ENCODE peak calls at places on chromosomes 13 and 19, in six cellular contexts. One of them, this sample, is unnamed.

GRCh38 chr13:94006271-94006670 is 473.2 kb downstream of the DCT start:
- DNase-seq in CD8-positive, alpha-beta T cell: no peak
- DNase-seq in pancreas: no peak
- DNase-seq in psoas muscle: no peak
- DNase-seq in cardiac muscle cell: no peak
- DNase-seq in BE2C: peak
- DNase-seq in this sample: no peak

GRCh38 chr13:112895521-112896465 is 73.2 kb upstream of the MCF2L start:
- DNase-seq in CD8-positive, alpha-beta T cell: no peak
- DNase-seq in pancreas: no peak
- DNase-seq in psoas muscle: peak
- DNase-seq in cardiac muscle cell: no peak
- DNase-seq in BE2C: no peak
- DNase-seq in this sample: no peak

GRCh38 chr13:42497798-42498197 is 76.2 kb upstream of the TNFSF11 start:
- DNase-seq in CD8-positive, alpha-beta T cell: no peak
- DNase-seq in pancreas: no peak
- DNase-seq in psoas muscle: no peak
- DNase-seq in cardiac muscle cell: no peak
- DNase-seq in BE2C: no peak
- DNase-seq in this sample: no peak

GRCh38 chr19:44927746-44928145 is 13.3 kb downstream of the APOC1 start:
- DNase-seq in CD8-positive, alpha-beta T cell: no peak
- DNase-seq in pancreas: no peak
- DNase-seq in psoas muscle: no peak
- DNase-seq in cardiac muscle cell: no peak
- DNase-seq in BE2C: no peak
- DNase-seq in this sample: no peak

GRCh38 chr19:43575955-43576451 is 402 bp downstream of the PINLYP start:
- DNase-seq in CD8-positive, alpha-beta T cell: no peak
- DNase-seq in pancreas: no peak
- DNase-seq in psoas muscle: no peak
- DNase-seq in cardiac muscle cell: no peak
- DNase-seq in BE2C: no peak
- DNase-seq in this sample: no peak

GRCh38 chr19:57506163-57506562 is 6.4 kb downstream of the ZNF773 start:
- DNase-seq in CD8-positive, alpha-beta T cell: no peak
- DNase-seq in pancreas: no peak
- DNase-seq in psoas muscle: no peak
- DNase-seq in cardiac muscle cell: no peak
- DNase-seq in BE2C: no peak
- DNase-seq in this sample: no peak

GRCh38 chr13:40665061-40665753 is 1.2 kb downstream of the FOXO1 start:
- DNase-seq in CD8-positive, alpha-beta T cell: peak
- DNase-seq in pancreas: peak
- DNase-seq in psoas muscle: peak
- DNase-seq in cardiac muscle cell: peak
- DNase-seq in BE2C: peak
- DNase-seq in this sample: no peak

GRCh38 chr13:77720988-77721387 is 23.5 kb downstream of the SLAIN1 start:
- DNase-seq in CD8-positive, alpha-beta T cell: no peak
- DNase-seq in pancreas: no peak
- DNase-seq in psoas muscle: no peak
- DNase-seq in cardiac muscle cell: no peak
- DNase-seq in BE2C: no peak
- DNase-seq in this sample: no peak

GRCh38 chr13:64278493-64278892 is 2862.8 kb upstream of the PCDH20 start:
- DNase-seq in CD8-positive, alpha-beta T cell: no peak
- DNase-seq in pancreas: no peak
- DNase-seq in psoas muscle: no peak
- DNase-seq in cardiac muscle cell: no peak
- DNase-seq in BE2C: no peak
- DNase-seq in this sample: no peak

GRCh38 chr19:30119180-30119920 is 177.3 kb downstream of the URI1 start:
- DNase-seq in CD8-positive, alpha-beta T cell: no peak
- DNase-seq in pancreas: no peak
- DNase-seq in psoas muscle: no peak
- DNase-seq in cardiac muscle cell: no peak
- DNase-seq in BE2C: peak
- DNase-seq in this sample: no peak

GRCh38 chr19:33905473-33905936 is 108.8 kb downstream of the KCTD15 start:
- DNase-seq in CD8-positive, alpha-beta T cell: no peak
- DNase-seq in pancreas: peak
- DNase-seq in psoas muscle: peak
- DNase-seq in cardiac muscle cell: peak
- DNase-seq in BE2C: no peak
- DNase-seq in this sample: no peak

GRCh38 chr19:12838182-12838890 is at the start of gene MAST1:
- DNase-seq in CD8-positive, alpha-beta T cell: no peak
- DNase-seq in pancreas: no peak
- DNase-seq in psoas muscle: peak
- DNase-seq in cardiac muscle cell: peak
- DNase-seq in BE2C: peak
- DNase-seq in this sample: no peak

GRCh38 chr19:4567584-4568071 is 8.1 kb upstream of the SEMA6B start:
- DNase-seq in CD8-positive, alpha-beta T cell: peak
- DNase-seq in pancreas: no peak
- DNase-seq in psoas muscle: peak
- DNase-seq in cardiac muscle cell: peak
- DNase-seq in BE2C: peak
- DNase-seq in this sample: no peak

GRCh38 chr19:4594199-4594598 is 34.7 kb upstream of the SEMA6B start:
- DNase-seq in CD8-positive, alpha-beta T cell: no peak
- DNase-seq in pancreas: no peak
- DNase-seq in psoas muscle: no peak
- DNase-seq in cardiac muscle cell: no peak
- DNase-seq in BE2C: no peak
- DNase-seq in this sample: no peak

GRCh38 chr19:55638864-55639359 is 1.9 kb upstream of the ZNF580 start:
- DNase-seq in CD8-positive, alpha-beta T cell: peak
- DNase-seq in pancreas: no peak
- DNase-seq in psoas muscle: peak
- DNase-seq in cardiac muscle cell: peak
- DNase-seq in BE2C: peak
- DNase-seq in this sample: no peak

GRCh38 chr13:36673838-36674326 is at the start of gene SERTM1:
- DNase-seq in CD8-positive, alpha-beta T cell: no peak
- DNase-seq in pancreas: no peak
- DNase-seq in psoas muscle: peak
- DNase-seq in cardiac muscle cell: peak
- DNase-seq in BE2C: peak
- DNase-seq in this sample: no peak

GRCh38 chr19:49094505-49095482 is 9.5 kb downstream of the SNRNP70 start:
- DNase-seq in CD8-positive, alpha-beta T cell: no peak
- DNase-seq in pancreas: no peak
- DNase-seq in psoas muscle: peak
- DNase-seq in cardiac muscle cell: no peak
- DNase-seq in BE2C: no peak
- DNase-seq in this sample: no peak

GRCh38 chr19:12965017-12965811 is 4.2 kb upstream of the DAND5 start:
- DNase-seq in CD8-positive, alpha-beta T cell: peak
- DNase-seq in pancreas: peak
- DNase-seq in psoas muscle: peak
- DNase-seq in cardiac muscle cell: peak
- DNase-seq in BE2C: peak
- DNase-seq in this sample: no peak

GRCh38 chr13:75993246-75993645 is 357.1 kb downstream of the LMO7 start:
- DNase-seq in CD8-positive, alpha-beta T cell: no peak
- DNase-seq in pancreas: no peak
- DNase-seq in psoas muscle: no peak
- DNase-seq in cardiac muscle cell: no peak
- DNase-seq in BE2C: no peak
- DNase-seq in this sample: no peak

GRCh38 chr19:6271721-6272410 is 7.9 kb downstream of the MLLT1 start:
- DNase-seq in CD8-positive, alpha-beta T cell: no peak
- DNase-seq in pancreas: peak
- DNase-seq in psoas muscle: peak
- DNase-seq in cardiac muscle cell: peak
- DNase-seq in BE2C: peak
- DNase-seq in this sample: no peak

GRCh38 chr13:101523732-101524131 is 71.3 kb downstream of the ITGBL1 start:
- DNase-seq in CD8-positive, alpha-beta T cell: no peak
- DNase-seq in pancreas: no peak
- DNase-seq in psoas muscle: no peak
- DNase-seq in cardiac muscle cell: no peak
- DNase-seq in BE2C: no peak
- DNase-seq in this sample: no peak

GRCh38 chr19:37218592-37218935 is 550 bp downstream of the ZNF383 start:
- DNase-seq in CD8-positive, alpha-beta T cell: no peak
- DNase-seq in pancreas: no peak
- DNase-seq in psoas muscle: no peak
- DNase-seq in cardiac muscle cell: no peak
- DNase-seq in BE2C: no peak
- DNase-seq in this sample: no peak

GRCh38 chr13:62125451-62125850 is 709.8 kb upstream of the PCDH20 start:
- DNase-seq in CD8-positive, alpha-beta T cell: no peak
- DNase-seq in pancreas: no peak
- DNase-seq in psoas muscle: no peak
- DNase-seq in cardiac muscle cell: no peak
- DNase-seq in BE2C: no peak
- DNase-seq in this sample: no peak

GRCh38 chr19:39908803-39909202 is 25.6 kb downstream of the FCGBP start:
- DNase-seq in CD8-positive, alpha-beta T cell: no peak
- DNase-seq in pancreas: no peak
- DNase-seq in psoas muscle: no peak
- DNase-seq in cardiac muscle cell: no peak
- DNase-seq in BE2C: no peak
- DNase-seq in this sample: no peak

DNA sequence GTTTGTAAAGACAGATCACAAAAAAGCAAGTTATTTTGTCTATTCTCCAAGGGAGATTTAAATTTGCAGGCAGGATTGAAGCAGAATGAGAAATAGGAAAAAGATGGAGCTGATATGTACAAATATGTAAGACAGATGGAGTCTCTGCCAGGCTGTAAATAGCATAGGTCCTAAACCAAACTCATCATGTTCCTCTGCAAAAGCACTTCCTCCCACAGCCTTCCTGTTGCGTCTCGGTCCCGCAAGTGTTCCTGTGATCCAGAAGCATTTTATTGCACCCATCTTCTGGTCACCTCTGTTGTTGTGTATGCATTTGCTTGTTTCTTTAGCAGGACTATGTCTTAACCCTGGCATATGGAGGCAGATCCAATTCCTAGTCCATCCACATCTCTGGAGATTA is 95.7 kb upstream of the CLDN10 start:
- DNase-seq in CD8-positive, alpha-beta T cell: no peak
- DNase-seq in pancreas: no peak
- DNase-seq in psoas muscle: no peak
- DNase-seq in cardiac muscle cell: no peak
- DNase-seq in BE2C: no peak
- DNase-seq in this sample: no peak
- H3K4me3 ChIP-seq in CD8-positive, alpha-beta T cell: no peak
- H3K4me3 ChIP-seq in pancreas: no peak
- H3K4me3 ChIP-seq in psoas muscle: no peak
- H3K4me3 ChIP-seq in cardiac muscle cell: no peak
- H3K4me3 ChIP-seq in BE2C: no peak
- H3K4me3 ChIP-seq in this sample: no peak

GRCh38 chr13:45921337-45921736 is 69.8 kb upstream of the SIAH3 start:
- DNase-seq in CD8-positive, alpha-beta T cell: no peak
- DNase-seq in pancreas: no peak
- DNase-seq in psoas muscle: no peak
- DNase-seq in cardiac muscle cell: no peak
- DNase-seq in BE2C: no peak
- DNase-seq in this sample: no peak

GRCh38 chr13:45928843-45929242 is 77.3 kb upstream of the SIAH3 start:
- DNase-seq in CD8-positive, alpha-beta T cell: no peak
- DNase-seq in pancreas: no peak
- DNase-seq in psoas muscle: no peak
- DNase-seq in cardiac muscle cell: no peak
- DNase-seq in BE2C: no peak
- DNase-seq in this sample: peak

GRCh38 chr13:45928196-45928595 is 76.6 kb upstream of the SIAH3 start:
- DNase-seq in CD8-positive, alpha-beta T cell: no peak
- DNase-seq in pancreas: no peak
- DNase-seq in psoas muscle: no peak
- DNase-seq in cardiac muscle cell: no peak
- DNase-seq in BE2C: no peak
- DNase-seq in this sample: no peak

DNA sequence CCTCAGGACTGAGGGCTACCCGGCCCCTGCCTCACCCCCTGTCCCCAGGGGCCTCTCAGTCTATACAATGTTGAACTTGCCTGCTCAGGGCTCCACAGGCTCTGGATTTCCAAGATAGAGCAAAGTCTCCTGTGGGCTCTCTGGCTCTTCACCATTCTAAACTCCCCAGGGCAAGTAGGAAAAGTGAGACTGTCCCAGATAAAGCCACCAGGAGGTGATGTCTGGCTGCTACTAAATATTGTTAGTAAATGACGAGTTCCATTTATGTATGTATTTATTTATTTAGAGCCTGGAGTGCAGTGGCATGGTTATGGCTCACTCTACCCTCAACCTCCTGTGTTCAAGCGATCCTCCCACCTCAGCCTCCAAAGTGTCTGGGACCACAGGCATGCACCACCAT is 73.6 kb upstream of the SIAH3 start:
- DNase-seq in CD8-positive, alpha-beta T cell: no peak
- DNase-seq in pancreas: no peak
- DNase-seq in psoas muscle: no peak
- DNase-seq in cardiac muscle cell: no peak
- DNase-seq in BE2C: no peak
- DNase-seq in this sample: no peak
- TF ChIP-seq CTCF in CD8-positive, alpha-beta T cell: no peak
- TF ChIP-seq CTCF in pancreas: no peak
- TF ChIP-seq CTCF in psoas muscle: no peak
- TF ChIP-seq CTCF in cardiac muscle cell: peak
- TF ChIP-seq CTCF in BE2C: no peak
- TF ChIP-seq CTCF in this sample: peak

DNA sequence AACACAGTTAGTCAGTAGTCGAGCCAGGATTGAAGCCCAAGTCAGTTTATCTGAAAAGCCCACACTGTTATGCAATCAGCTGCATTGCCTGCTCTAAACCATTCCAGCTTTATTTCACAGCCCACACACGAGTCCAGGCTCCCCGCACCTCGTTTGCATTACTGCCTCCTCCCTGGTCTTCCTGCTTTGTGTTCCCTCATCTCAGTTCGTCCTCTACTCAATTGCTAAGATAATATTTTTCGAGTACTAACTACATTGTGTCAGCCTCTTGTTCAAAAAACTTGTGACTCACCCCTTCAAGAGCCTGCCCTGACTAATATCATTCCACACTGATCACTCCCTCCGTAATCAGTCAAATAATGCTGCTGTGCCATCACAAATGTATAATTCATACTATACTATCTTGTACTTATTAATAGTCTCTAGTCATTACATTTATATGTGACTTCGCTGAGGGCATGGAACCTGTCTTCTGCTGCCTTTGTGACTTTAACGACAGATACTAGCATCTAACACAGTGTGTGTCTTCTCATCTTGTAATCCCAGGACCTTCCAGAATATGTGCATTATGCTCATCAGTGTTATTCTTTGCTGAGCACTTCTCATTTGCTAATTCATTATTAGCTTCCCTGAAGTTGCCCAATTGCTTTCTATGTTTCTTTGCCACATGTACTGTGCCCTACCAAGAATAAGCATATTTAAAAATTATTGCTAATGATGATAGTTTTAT is 26.2 kb upstream of the WDFY2 start:
- DNase-seq in CD8-positive, alpha-beta T cell: no peak
- DNase-seq in pancreas: no peak
- DNase-seq in psoas muscle: no peak
- DNase-seq in cardiac muscle cell: no peak
- DNase-seq in BE2C: no peak
- DNase-seq in this sample: no peak
- H3K4me3 ChIP-seq in CD8-positive, alpha-beta T cell: no peak
- H3K4me3 ChIP-seq in pancreas: no peak
- H3K4me3 ChIP-seq in psoas muscle: no peak
- H3K4me3 ChIP-seq in cardiac muscle cell: no peak
- H3K4me3 ChIP-seq in BE2C: no peak
- H3K4me3 ChIP-seq in this sample: no peak

GRCh38 chr13:30676672-30677071 is 58.7 kb upstream of the ALOX5AP start:
- DNase-seq in CD8-positive, alpha-beta T cell: no peak
- DNase-seq in pancreas: no peak
- DNase-seq in psoas muscle: no peak
- DNase-seq in cardiac muscle cell: peak
- DNase-seq in BE2C: no peak
- DNase-seq in this sample: no peak
- TF ChIP-seq CTCF in CD8-positive, alpha-beta T cell: no peak
- TF ChIP-seq CTCF in pancreas: no peak
- TF ChIP-seq CTCF in psoas muscle: no peak
- TF ChIP-seq CTCF in cardiac muscle cell: peak
- TF ChIP-seq CTCF in BE2C: peak
- TF ChIP-seq CTCF in this sample: peak